ENCODE peak calls at places on chromosomes 2 and 18, in nine cellular contexts. R is stimulated activated CD4-positive, alpha-beta T cell treated with anti-CD3 and anti-CD28 coated beads, Interleukin-1b, Interleukin-23, amount 100 ng/mL, for 1 hour; X is GM12864; V is esophagus squamous epithelium; C is NCI-H2029 treated with DMSO at 0.1 percent for 48 hours; B is activated effector memory CD4-positive, alpha-beta T cell treated with Interleukin-2 at 50 U/mL for 16 hours; L is stimulated activated naive B cell treated with anti-CD40 and anti-IgM and Interleukin-4, amounts not matched to agents 10 μg/mL and 1 μg/mL and 100 μg/mL, for 72 hours; S is K562; P is AG08395. N is an unnamed sample.

GRCh38 chr2:134398300-134398699 is 144.4 kb downstream of the MGAT5 start:
- DNase-seq in R (no peak), X (no peak), V (no peak), C (no peak), B (no peak), L (no peak), S (no peak), P (peak), N (no peak)

GRCh38 chr2:18855027-18855426 is 265.7 kb upstream of the NT5C1B start:
- DNase-seq in R (no peak), X (no peak), V (no peak), C (no peak), B (no peak), L (no peak), S (no peak), P (peak), N (no peak)

GRCh38 chr2:5695641-5696350 is 3.6 kb downstream of the SOX11 start:
- DNase-seq in R (no peak), X (no peak), V (no peak), C (no peak), B (no peak), L (no peak), S (no peak), P (no peak), N (no peak)

GRCh38 chr2:206480161-206480560 is 36.8 kb downstream of the ADAM23 start:
- DNase-seq in R (no peak), X (no peak), V (no peak), C (no peak), B (no peak), L (no peak), S (no peak), P (no peak), N (no peak)

GRCh38 chr2:45024600-45025291 is 15.5 kb upstream of the SIX2 start:
- DNase-seq in R (no peak), X (no peak), V (no peak), C (peak), B (no peak), L (no peak), S (no peak), P (peak), N (no peak)

GRCh38 chr18:55420665-55420964 is 167.4 kb downstream of the TCF4 start:
- DNase-seq in R (no peak), X (peak), V (no peak), C (no peak), B (no peak), L (no peak), S (no peak), P (no peak), N (no peak)

GRCh38 chr2:15912203-15912602 is 28.1 kb upstream of the MYCN start:
- DNase-seq in R (no peak), X (no peak), V (no peak), C (no peak), B (no peak), L (no peak), S (no peak), P (no peak), N (no peak)

GRCh38 chr2:239365071-239365781 is 35.6 kb downstream of the HDAC4 start:
- DNase-seq in R (no peak), X (no peak), V (no peak), C (no peak), B (no peak), L (no peak), S (no peak), P (no peak), N (no peak)

GRCh38 chr2:25851740-25852503 is 26.4 kb downstream of the ASXL2 start:
- DNase-seq in R (no peak), X (peak), V (no peak), C (peak), B (no peak), L (peak), S (peak), P (peak), N (no peak)